ENCODE peak calls at places on chromosomes 7 and 10, in ten cellular contexts. W, Q, T, A, P, J, E, G, B and R are unnamed samples.

GRCh38 chr7:149569025-149569725 is 71.6 kb upstream of the ZNF746 start:
- DNase-seq in W (no peak), Q (no peak), T (no peak), A (no peak), P (no peak), J (peak; percentile 97), E (peak; percentile 48), G (no peak), B (peak; percentile 84), R (no peak)

GRCh38 chr10:121459279-121459764 is 138.9 kb downstream of the FGFR2 start:
- DNase-seq in W (no peak), Q (no peak), T (no peak), A (no peak), P (no peak), J (no peak), E (no peak), G (no peak), B (no peak), R (no peak)

GRCh38 chr7:132742152-132742551 is 165.9 kb upstream of the PLXNA4 start:
- DNase-seq in W (no peak), Q (no peak), T (no peak), A (no peak), P (no peak), J (peak; percentile 91), E (no peak), G (no peak), B (peak; percentile 93), R (no peak)

GRCh38 chr10:130990536-130990935 is 321.0 kb downstream of the TCERG1L start:
- DNase-seq in W (no peak), Q (no peak), T (no peak), A (no peak), P (no peak), J (no peak), E (no peak), G (no peak), B (no peak), R (no peak)

GRCh38 chr10:3287566-3288445 is 115.2 kb upstream of the PITRM1 start:
- DNase-seq in W (no peak), Q (no peak), T (no peak), A (no peak), P (no peak), J (no peak), E (no peak), G (no peak), B (no peak), R (no peak)

GRCh38 chr10:31650010-31650409 is 278.6 kb downstream of the ARHGAP12 start:
- DNase-seq in W (no peak), Q (no peak), T (no peak), A (no peak), P (peak; percentile 8), J (peak; percentile 83), E (no peak), G (no peak), B (peak; percentile 76), R (no peak)

GRCh38 chr7:105926131-105926530 is 36.9 kb upstream of the CDHR3 start:
- DNase-seq in W (no peak), Q (no peak), T (no peak), A (no peak), P (no peak), J (no peak), E (no peak), G (no peak), B (no peak), R (no peak)

GRCh38 chr7:23981758-23982157 is 271.7 kb downstream of the STK31 start:
- DNase-seq in W (no peak), Q (no peak), T (no peak), A (no peak), P (no peak), J (no peak), E (no peak), G (no peak), B (no peak), R (no peak)

GRCh38 chr10:8014649-8015048 is 39.8 kb upstream of the GATA3 start:
- DNase-seq in W (no peak), Q (no peak), T (no peak), A (no peak), P (no peak), J (no peak), E (no peak), G (peak; percentile 24), B (no peak), R (no peak)

GRCh38 chr10:48656928-48657327 is 27.7 kb upstream of the WDFY4 start:
- DNase-seq in W (no peak), Q (no peak), T (no peak), A (no peak), P (no peak), J (no peak), E (no peak), G (no peak), B (no peak), R (no peak)

GRCh38 chr10:61903184-61903990 is 1.9 kb downstream of the ARID5B start:
- DNase-seq in W (peak; percentile 14), Q (peak; percentile 54), T (peak; percentile 47), A (peak; percentile 69), P (peak; percentile 55), J (peak; percentile 24), E (peak; percentile 65), G (peak; percentile 81), B (peak; percentile 44), R (peak; percentile 76)

GRCh38 chr7:152336754-152337368 is 98.9 kb downstream of the KMT2C start:
- DNase-seq in W (peak; percentile 10), Q (no peak), T (no peak), A (peak; percentile 35), P (no peak), J (no peak), E (no peak), G (peak; percentile 44), B (peak; percentile 40), R (no peak)

GRCh38 chr10:58818889-58819288 is 306.2 kb downstream of the BICC1 start:
- DNase-seq in W (no peak), Q (no peak), T (no peak), A (no peak), P (no peak), J (peak; percentile 25), E (no peak), G (no peak), B (no peak), R (no peak)

GRCh38 chr7:155794196-155794595 is 18.1 kb downstream of the SHH start:
- DNase-seq in W (no peak), Q (no peak), T (no peak), A (no peak), P (no peak), J (no peak), E (no peak), G (no peak), B (no peak), R (no peak)

GRCh38 chr10:5293691-5294550 is 70.8 kb upstream of the UCN3 start:
- DNase-seq in W (peak; percentile 65), Q (peak; percentile 55), T (peak; percentile 58), A (peak; percentile 48), P (no peak), J (no peak), E (peak; percentile 88), G (peak; percentile 90), B (peak; percentile 47), R (no peak)

GRCh38 chr10:3452683-3453388 is 280.3 kb upstream of the PITRM1 start:
- DNase-seq in W (no peak), Q (no peak), T (no peak), A (no peak), P (no peak), J (peak; percentile 14), E (peak; percentile 6), G (no peak), B (peak; percentile 84), R (no peak)

GRCh38 chr7:148489678-148490077 is 100.9 kb upstream of the C7orf33 start:
- DNase-seq in W (no peak), Q (no peak), T (no peak), A (no peak), P (no peak), J (no peak), E (no peak), G (no peak), B (no peak), R (no peak)

GRCh38 chr7:131329176-131329570 is 1.5 kb downstream of the MKLN1 start:
- DNase-seq in W (no peak), Q (no peak), T (no peak), A (no peak), P (no peak), J (no peak), E (no peak), G (no peak), B (no peak), R (no peak)

GRCh38 chr7:116598846-116599245 is 73.2 kb upstream of the MET start:
- DNase-seq in W (no peak), Q (no peak), T (no peak), A (no peak), P (no peak), J (no peak), E (no peak), G (no peak), B (no peak), R (no peak)

GRCh38 chr7:12729112-12729511 is 41.7 kb downstream of the ARL4A start:
- DNase-seq in W (no peak), Q (no peak), T (no peak), A (no peak), P (peak; percentile 38), J (peak; percentile 46), E (no peak), G (peak; percentile 27), B (no peak), R (no peak)

GRCh38 chr7:17205850-17206353 is 92.5 kb upstream of the AHR start:
- DNase-seq in W (no peak), Q (no peak), T (no peak), A (no peak), P (no peak), J (no peak), E (no peak), G (no peak), B (no peak), R (no peak)

GRCh38 chr7:5702876-5703571 is 78.4 kb downstream of the RNF216 start:
- DNase-seq in W (no peak), Q (no peak), T (no peak), A (no peak), P (peak; percentile 81), J (peak; percentile 55), E (no peak), G (no peak), B (peak; percentile 46), R (no peak)

GRCh38 chr7:65509368-65510186 is 135.9 kb downstream of the ZNF92 start:
- DNase-seq in W (no peak), Q (peak; percentile 3), T (peak; percentile 5), A (peak; percentile 7), P (no peak), J (no peak), E (peak; percentile 50), G (peak; percentile 28), B (no peak), R (peak; percentile 14)

GRCh38 chr7:3861941-3862340 is 560.9 kb downstream of the SDK1 start:
- DNase-seq in W (no peak), Q (no peak), T (no peak), A (no peak), P (no peak), J (peak; percentile 99), E (no peak), G (peak; percentile 51), B (peak; percentile 9), R (no peak)

GRCh38 chr10:1625079-1625478 is 112.2 kb downstream of the ADARB2 start:
- DNase-seq in W (no peak), Q (no peak), T (no peak), A (no peak), P (no peak), J (no peak), E (peak; percentile 29), G (no peak), B (no peak), R (no peak)

GRCh38 chr10:95260909-95261552 is 29.8 kb downstream of the PDLIM1 start:
- DNase-seq in W (no peak), Q (no peak), T (no peak), A (no peak), P (no peak), J (peak; percentile 65), E (no peak), G (no peak), B (peak; percentile 45), R (no peak)

GRCh38 chr7:13577566-13578145 is 411.8 kb downstream of the ETV1 start:
- DNase-seq in W (no peak), Q (no peak), T (no peak), A (no peak), P (no peak), J (no peak), E (no peak), G (no peak), B (no peak), R (no peak)

GRCh38 chr7:12800501-12800900 is 113.1 kb downstream of the ARL4A start:
- DNase-seq in W (no peak), Q (no peak), T (no peak), A (no peak), P (no peak), J (peak; percentile 37), E (no peak), G (no peak), B (no peak), R (no peak)